ENCODE peak calls at places on chromosome 11, in five cellular contexts. L, C, Q, R and Y are unnamed samples.
A peak's percentile ranks its signal among the peaks of the same experiment; 100 is the strongest.

GRCh38 chr11:2928605-2929510 is at the start of gene PHLDA2:
- DNase-seq in C (peak; percentile 61), R (no peak), L (no peak), Q (peak; percentile 72), Y (no peak)

GRCh38 chr11:75760710-75761493 is 7.7 kb upstream of the DGAT2 start:
- DNase-seq in Q (peak; percentile 37), C (no peak), L (no peak), R (peak; percentile 26), Y (no peak)

GRCh38 chr11:2737876-2738275 is 38.1 kb upstream of the KCNQ1OT1 start:
- DNase-seq in Q (no peak), R (no peak), L (no peak), C (no peak), Y (no peak)

GRCh38 chr11:65574963-65575567 is 788 bp upstream of the EHBP1L1 start:
- DNase-seq in R (no peak), Q (peak; percentile 65), L (peak; percentile 23), C (peak; percentile 54), Y (no peak)

GRCh38 chr11:43951231-43951630 is 8.8 kb downstream of the C11orf96 start:
- DNase-seq in C (peak; percentile 69), Q (peak; percentile 16), L (no peak), R (no peak), Y (no peak)

GRCh38 chr11:127071606-127072005 is 71.0 kb upstream of the KIRREL3 start:
- DNase-seq in L (no peak), R (no peak), Q (no peak), C (no peak), Y (no peak)

GRCh38 chr11:108345767-108346166 is 121.6 kb downstream of the C11orf65 start:
- DNase-seq in C (no peak), R (no peak), L (no peak), Q (no peak), Y (no peak)

GRCh38 chr11:74754507-74755255 is 6.0 kb downstream of the RNF169 start:
- DNase-seq in L (no peak), Q (no peak), C (peak; percentile 6), R (peak; percentile 61), Y (no peak)

GRCh38 chr11:68842427-68843051 is 823 bp upstream of the CPT1A start:
- DNase-seq in C (no peak), L (no peak), Q (no peak), R (no peak), Y (no peak)

GRCh38 chr11:64436025-64436424 is 77.1 kb downstream of the RPS6KA4 start:
- DNase-seq in C (no peak), R (no peak), Q (no peak), L (no peak), Y (no peak)